ENCODE peak calls at places on chromosomes 11 and 22, in four cellular contexts. One of them, this sample, is unnamed.

GRCh38 chr11:118238947-118239346 is 13.2 kb downstream of the MPZL3 start:
- DNase-seq in endodermal cell: no peak
- DNase-seq in cardiac fibroblast: peak
- DNase-seq in mammary epithelial cell: no peak
- DNase-seq in this sample: no peak

GRCh38 chr11:6438979-6439571 is 1.7 kb downstream of the HPX start:
- DNase-seq in endodermal cell: peak
- DNase-seq in cardiac fibroblast: peak
- DNase-seq in mammary epithelial cell: peak
- DNase-seq in this sample: no peak

GRCh38 chr22:41237707-41238569 is 2.8 kb downstream of the CHADL start:
- DNase-seq in endodermal cell: peak
- DNase-seq in cardiac fibroblast: peak
- DNase-seq in mammary epithelial cell: peak
- DNase-seq in this sample: no peak

GRCh38 chr22:32990187-32990586 is 68.0 kb downstream of the SYN3 start:
- DNase-seq in endodermal cell: no peak
- DNase-seq in cardiac fibroblast: no peak
- DNase-seq in mammary epithelial cell: no peak
- DNase-seq in this sample: no peak

GRCh38 chr11:65479184-65480145 is 19.4 kb upstream of the MALAT1 start:
- DNase-seq in endodermal cell: peak
- DNase-seq in cardiac fibroblast: peak
- DNase-seq in mammary epithelial cell: peak
- DNase-seq in this sample: peak

GRCh38 chr22:46138058-46138797 is 12.1 kb upstream of the PPARA start:
- DNase-seq in endodermal cell: no peak
- DNase-seq in cardiac fibroblast: no peak
- DNase-seq in mammary epithelial cell: no peak
- DNase-seq in this sample: no peak

GRCh38 chr11:116740741-116741140 is 32.0 kb downstream of the BUD13 start:
- DNase-seq in endodermal cell: no peak
- DNase-seq in cardiac fibroblast: no peak
- DNase-seq in mammary epithelial cell: no peak
- DNase-seq in this sample: no peak

GRCh38 chr22:38415561-38416321 is 39.3 kb downstream of the KCNJ4 start:
- DNase-seq in endodermal cell: peak
- DNase-seq in cardiac fibroblast: no peak
- DNase-seq in mammary epithelial cell: no peak
- DNase-seq in this sample: no peak

GRCh38 chr11:77175869-77176539 is 48.0 kb downstream of the MYO7A start:
- DNase-seq in endodermal cell: peak
- DNase-seq in cardiac fibroblast: no peak
- DNase-seq in mammary epithelial cell: no peak
- DNase-seq in this sample: no peak

GRCh38 chr11:86517557-86517956 is 142.9 kb downstream of the CCDC81 start:
- DNase-seq in endodermal cell: no peak
- DNase-seq in cardiac fibroblast: no peak
- DNase-seq in mammary epithelial cell: no peak
- DNase-seq in this sample: no peak

GRCh38 chr22:24474221-24474620 is 20.9 kb upstream of the UPB1 start:
- DNase-seq in endodermal cell: no peak
- DNase-seq in cardiac fibroblast: peak
- DNase-seq in mammary epithelial cell: peak
- DNase-seq in this sample: peak

GRCh38 chr22:47616396-47617020 is 854.1 kb downstream of the TBC1D22A start:
- DNase-seq in endodermal cell: peak
- DNase-seq in cardiac fibroblast: no peak
- DNase-seq in mammary epithelial cell: no peak
- DNase-seq in this sample: no peak

GRCh38 chr11:96464695-96465307 is 75.0 kb downstream of the JRKL start:
- DNase-seq in endodermal cell: no peak
- DNase-seq in cardiac fibroblast: peak
- DNase-seq in mammary epithelial cell: peak
- DNase-seq in this sample: peak

GRCh38 chr22:37599161-37599560 is 9.5 kb upstream of the GGA1 start:
- DNase-seq in endodermal cell: no peak
- DNase-seq in cardiac fibroblast: no peak
- DNase-seq in mammary epithelial cell: no peak
- DNase-seq in this sample: no peak

GRCh38 chr11:45339754-45340519 is 53.8 kb upstream of the SYT13 start:
- DNase-seq in endodermal cell: peak
- DNase-seq in cardiac fibroblast: peak
- DNase-seq in mammary epithelial cell: peak
- DNase-seq in this sample: peak

GRCh38 chr11:122933434-122933833 is 48.2 kb downstream of the BSX start:
- DNase-seq in endodermal cell: no peak
- DNase-seq in cardiac fibroblast: peak
- DNase-seq in mammary epithelial cell: no peak
- DNase-seq in this sample: peak

GRCh38 chr22:43743131-43743530 is 69.0 kb downstream of the EFCAB6 start:
- DNase-seq in endodermal cell: peak
- DNase-seq in cardiac fibroblast: no peak
- DNase-seq in mammary epithelial cell: no peak
- DNase-seq in this sample: no peak

GRCh38 chr11:121722431-121723256 is 269.9 kb upstream of the SORL1-AS1 start:
- DNase-seq in endodermal cell: peak
- DNase-seq in cardiac fibroblast: peak
- DNase-seq in mammary epithelial cell: peak
- DNase-seq in this sample: peak

GRCh38 chr11:81497202-81497804 is 1236.4 kb downstream of the FAM181B start:
- DNase-seq in endodermal cell: peak
- DNase-seq in cardiac fibroblast: peak
- DNase-seq in mammary epithelial cell: peak
- DNase-seq in this sample: no peak

GRCh38 chr11:26762089-26762488 is 40.2 kb upstream of the SLC5A12 start:
- DNase-seq in endodermal cell: no peak
- DNase-seq in cardiac fibroblast: no peak
- DNase-seq in mammary epithelial cell: no peak
- DNase-seq in this sample: no peak

GRCh38 chr11:73252577-73253191 is 19.5 kb upstream of the P2RY6 start:
- DNase-seq in endodermal cell: peak
- DNase-seq in cardiac fibroblast: no peak
- DNase-seq in mammary epithelial cell: no peak
- DNase-seq in this sample: no peak

GRCh38 chr11:107731911-107732310 is 20.1 kb upstream of the SLN start:
- DNase-seq in endodermal cell: no peak
- DNase-seq in cardiac fibroblast: no peak
- DNase-seq in mammary epithelial cell: no peak
- DNase-seq in this sample: no peak

GRCh38 chr11:57072640-57073039 is 83.9 kb downstream of the OR5AK2 start:
- DNase-seq in endodermal cell: no peak
- DNase-seq in cardiac fibroblast: peak
- DNase-seq in mammary epithelial cell: peak
- DNase-seq in this sample: peak

GRCh38 chr11:45473491-45473890 is 187.3 kb upstream of the SYT13 start:
- DNase-seq in endodermal cell: peak
- DNase-seq in cardiac fibroblast: no peak
- DNase-seq in mammary epithelial cell: no peak
- DNase-seq in this sample: no peak

GRCh38 chr11:130650456-130651068 is 202.1 kb downstream of the ADAMTS15 start:
- DNase-seq in endodermal cell: no peak
- DNase-seq in cardiac fibroblast: no peak
- DNase-seq in mammary epithelial cell: no peak
- DNase-seq in this sample: no peak

GRCh38 chr11:74730601-74731260 is 495 bp downstream of the CHRDL2 start:
- DNase-seq in endodermal cell: peak
- DNase-seq in cardiac fibroblast: no peak
- DNase-seq in mammary epithelial cell: no peak
- DNase-seq in this sample: no peak

GRCh38 chr22:25729016-25729415 is 13.0 kb upstream of the MYO18B start:
- DNase-seq in endodermal cell: peak
- DNase-seq in cardiac fibroblast: no peak
- DNase-seq in mammary epithelial cell: no peak
- DNase-seq in this sample: no peak

GRCh38 chr11:127890026-127890611 is 697.2 kb downstream of the ETS1 start:
- DNase-seq in endodermal cell: no peak
- DNase-seq in cardiac fibroblast: peak
- DNase-seq in mammary epithelial cell: peak
- DNase-seq in this sample: peak

GRCh38 chr22:24156146-24156914 is 25.0 kb upstream of the SUSD2 start:
- DNase-seq in endodermal cell: no peak
- DNase-seq in cardiac fibroblast: peak
- DNase-seq in mammary epithelial cell: peak
- DNase-seq in this sample: no peak

GRCh38 chr11:12885717-12886226 is 123.3 kb upstream of the RASSF10 start:
- DNase-seq in endodermal cell: no peak
- DNase-seq in cardiac fibroblast: no peak
- DNase-seq in mammary epithelial cell: no peak
- DNase-seq in this sample: no peak
- TF ChIP-seq CTCF in endodermal cell: no peak
- TF ChIP-seq CTCF in cardiac fibroblast: no peak
- TF ChIP-seq CTCF in mammary epithelial cell: no peak
- TF ChIP-seq CTCF in this sample: no peak

DNA sequence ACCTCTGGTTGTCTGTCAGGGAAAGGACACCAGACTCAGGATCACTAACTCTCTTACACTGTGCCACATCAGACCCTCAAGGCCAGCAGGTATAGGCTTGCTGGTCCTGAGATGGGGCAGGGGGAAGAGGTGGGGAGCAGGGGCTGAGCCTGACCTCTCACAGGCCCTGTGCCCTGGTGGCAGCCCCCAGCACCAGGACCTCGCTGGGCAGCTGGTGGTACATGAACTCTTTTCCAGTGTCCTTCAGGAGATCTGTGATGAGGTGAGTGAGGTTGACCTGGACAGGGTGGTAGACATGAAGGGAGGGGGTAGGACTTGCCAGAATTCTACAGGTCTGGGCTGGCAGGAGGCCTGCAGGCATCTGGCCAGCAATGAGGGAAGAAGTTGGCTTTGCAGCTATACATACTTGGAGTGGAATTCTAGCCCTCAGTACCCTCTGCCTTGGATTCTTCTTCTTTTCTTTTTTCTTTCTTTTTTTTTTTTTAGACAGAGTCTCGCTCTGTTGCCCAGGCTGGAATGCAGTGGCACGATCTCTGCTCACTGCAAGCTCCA is 1.4 kb downstream of the NUDT22 start:
- DNase-seq in endodermal cell: no peak
- DNase-seq in cardiac fibroblast: no peak
- DNase-seq in mammary epithelial cell: peak
- DNase-seq in this sample: no peak
- H3K4me3 ChIP-seq in endodermal cell: peak
- H3K4me3 ChIP-seq in cardiac fibroblast: peak
- H3K4me3 ChIP-seq in mammary epithelial cell: peak
- H3K4me3 ChIP-seq in this sample: peak

DNA sequence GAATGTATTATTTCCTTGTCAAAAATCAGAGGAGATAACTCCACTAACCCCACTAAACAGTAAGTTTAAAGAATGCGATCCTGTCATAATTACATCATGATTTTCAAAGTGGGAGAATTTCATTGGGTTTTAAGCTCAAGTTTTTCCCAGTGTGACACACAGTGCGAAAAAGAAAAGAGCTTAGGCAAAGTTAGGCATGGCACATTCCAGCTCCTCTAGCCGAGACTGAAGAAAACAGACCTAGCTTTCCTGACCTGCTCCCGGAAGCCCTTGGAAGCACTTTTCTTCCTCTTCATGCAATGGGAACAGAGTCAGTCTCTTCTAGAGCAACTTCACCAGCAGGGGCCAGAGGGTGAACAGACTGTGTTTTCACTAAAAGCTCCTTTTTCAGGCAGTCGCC is 76.6 kb upstream of the AKIP1 start:
- DNase-seq in endodermal cell: no peak
- DNase-seq in cardiac fibroblast: no peak
- DNase-seq in mammary epithelial cell: no peak
- DNase-seq in this sample: no peak
- TF ChIP-seq CTCF in endodermal cell: peak
- TF ChIP-seq CTCF in cardiac fibroblast: no peak
- TF ChIP-seq CTCF in mammary epithelial cell: no peak
- TF ChIP-seq CTCF in this sample: peak

DNA sequence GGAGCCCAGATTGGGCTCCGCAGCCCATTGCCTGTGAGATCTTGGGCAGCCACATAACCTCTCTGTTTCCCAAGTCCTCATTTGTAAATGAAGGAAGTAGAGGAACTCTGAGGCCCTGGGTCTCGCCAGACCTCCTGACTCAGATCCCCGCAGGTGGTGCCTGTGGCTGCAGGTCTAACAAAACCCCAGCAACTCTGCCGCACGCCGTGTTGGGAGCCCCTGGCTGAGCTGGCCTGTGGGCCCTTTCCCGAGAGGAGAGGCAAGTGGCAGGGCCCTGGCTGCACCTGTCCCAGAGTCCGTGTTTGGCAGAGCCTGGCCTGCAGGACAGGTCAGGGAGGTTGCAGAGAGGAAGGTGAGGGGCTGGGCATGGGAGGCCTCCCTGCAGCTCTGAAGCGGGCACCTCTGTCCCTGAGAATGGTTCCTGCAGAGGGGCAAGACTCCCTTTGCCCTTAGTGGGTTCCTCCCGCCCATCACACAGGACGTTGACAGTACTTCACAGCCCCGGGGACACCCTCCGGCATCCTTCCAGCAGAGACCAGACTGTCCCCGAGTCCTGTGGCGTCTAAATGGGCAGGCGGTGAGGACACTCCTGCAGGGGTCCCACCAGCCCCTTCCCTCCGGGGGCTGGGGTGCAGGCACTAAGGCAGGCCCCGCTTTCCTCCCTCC is 67.7 kb downstream of the ARHGAP8 start:
- DNase-seq in endodermal cell: peak
- DNase-seq in cardiac fibroblast: no peak
- DNase-seq in mammary epithelial cell: no peak
- DNase-seq in this sample: no peak
- H3K4me3 ChIP-seq in endodermal cell: no peak
- H3K4me3 ChIP-seq in cardiac fibroblast: no peak
- H3K4me3 ChIP-seq in mammary epithelial cell: no peak
- H3K4me3 ChIP-seq in this sample: no peak

This sample was measured in BJ.